ENCODE peak calls at places on chromosome 2, in seven cellular contexts. H, S, M, V, Q, I and N are unnamed samples.

GRCh38 chr2:106156305-106157288 is 37.5 kb downstream of the UXS1 start:
- DNase-seq in H (no peak), S (no peak), M (no peak), V (no peak), Q (no peak), I (peak), N (peak)

GRCh38 chr2:64374686-64375085 is 79.3 kb upstream of the LGALSL start:
- DNase-seq in H (no peak), S (peak), M (no peak), V (no peak), Q (no peak), I (peak), N (peak)

GRCh38 chr2:122706757-122707223 is 951.3 kb downstream of the TSN start:
- DNase-seq in H (no peak), S (no peak), M (no peak), V (no peak), Q (no peak), I (no peak), N (peak)

GRCh38 chr2:96547751-96548161 is 11.2 kb downstream of the ARID5A start:
- DNase-seq in H (peak), S (no peak), M (no peak), V (no peak), Q (no peak), I (no peak), N (no peak)

GRCh38 chr2:225994748-225995405 is 595.4 kb downstream of the NYAP2 start:
- DNase-seq in H (peak), S (no peak), M (no peak), V (no peak), Q (no peak), I (peak), N (peak)

GRCh38 chr2:217865373-217865772 is 137.4 kb downstream of the TNS1 start:
- DNase-seq in H (no peak), S (no peak), M (no peak), V (no peak), Q (no peak), I (no peak), N (no peak)

GRCh38 chr2:70904371-70905216 is 31.1 kb upstream of the ATP6V1B1 start:
- DNase-seq in H (no peak), S (no peak), M (no peak), V (no peak), Q (no peak), I (no peak), N (no peak)

GRCh38 chr2:186641807-186642321 is 52.0 kb upstream of the FAM171B start:
- DNase-seq in H (peak), S (peak), M (peak), V (no peak), Q (peak), I (peak), N (peak)

GRCh38 chr2:241129086-241129871 is 20.0 kb downstream of the PASK start:
- DNase-seq in H (no peak), S (no peak), M (no peak), V (peak), Q (no peak), I (no peak), N (no peak)

GRCh38 chr2:202036601-202037037 is 3.0 kb downstream of the FZD7 start:
- DNase-seq in H (no peak), S (no peak), M (peak), V (no peak), Q (no peak), I (no peak), N (no peak)
- H3K4me3 ChIP-seq in H (peak), S (no peak), M (peak), V (peak), Q (no peak), I (no peak), N (no peak)

GRCh38 chr2:26504002-26504401 is 26.1 kb upstream of the OTOF start:
- DNase-seq in H (no peak), S (no peak), M (no peak), V (no peak), Q (no peak), I (no peak), N (no peak)

GRCh38 chr2:26500406-26500805 is 22.5 kb upstream of the OTOF start:
- DNase-seq in H (no peak), S (no peak), M (no peak), V (no peak), Q (no peak), I (no peak), N (no peak)

GRCh38 chr2:26506279-26506678 is 28.4 kb upstream of the OTOF start:
- DNase-seq in H (no peak), S (no peak), M (no peak), V (no peak), Q (no peak), I (no peak), N (no peak)

GRCh38 chr2:26509141-26509540 is 31.2 kb upstream of the OTOF start:
- DNase-seq in H (no peak), S (no peak), M (no peak), V (no peak), Q (no peak), I (no peak), N (no peak)

GRCh38 chr2:26503238-26503880 is 25.4 kb upstream of the OTOF start:
- DNase-seq in H (peak), S (peak), M (peak), V (peak), Q (peak), I (peak), N (peak)
- TF ChIP-seq CTCF in H (peak), S (peak), M (peak), V (peak), Q (peak), I (peak), N (peak)

GRCh38 chr2:160294339-160294803 is 94.3 kb upstream of the ITGB6 start:
- DNase-seq in H (peak), S (peak), M (no peak), V (peak), Q (no peak), I (peak), N (peak)
- H3K4me3 ChIP-seq in H (no peak), S (no peak), M (no peak), V (no peak), Q (no peak), I (no peak), N (no peak)

GRCh38 chr2:195664528-195664927 is 7.5 kb downstream of the SLC39A10 start:
- DNase-seq in H (no peak), S (no peak), M (no peak), V (no peak), Q (no peak), I (no peak), N (no peak)
- TF ChIP-seq CTCF in H (peak), S (no peak), M (peak), V (no peak), Q (peak), I (no peak), N (no peak)

GRCh38 chr2:118841450-118841827 is 6.0 kb downstream of the EN1 start:
- DNase-seq in H (no peak), S (no peak), M (no peak), V (no peak), Q (no peak), I (no peak), N (no peak)
- H3K4me3 ChIP-seq in H (no peak), S (no peak), M (no peak), V (no peak), Q (no peak), I (no peak), N (no peak)

DNA sequence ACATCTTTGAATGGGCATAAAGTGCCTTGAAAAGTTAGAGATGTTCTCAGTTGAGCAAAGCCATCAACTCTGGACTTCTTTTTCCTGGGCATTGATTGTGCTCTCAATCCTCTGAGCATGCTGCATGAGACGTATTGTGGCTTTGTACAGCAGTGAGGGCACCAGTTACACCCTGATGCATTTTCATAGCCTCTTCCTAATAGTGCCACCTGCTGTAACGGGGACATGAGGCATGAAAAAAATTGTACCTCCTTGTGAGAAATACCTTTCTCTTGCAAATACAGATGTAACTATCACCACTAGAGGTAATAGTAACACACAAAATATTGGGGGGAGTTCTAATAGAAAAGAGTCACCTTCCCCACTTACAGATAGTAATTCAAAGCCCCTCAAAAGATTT is 697.5 kb downstream of the TMEM182 start:
- DNase-seq in H (no peak), S (no peak), M (no peak), V (no peak), Q (no peak), I (no peak), N (no peak)
- TF ChIP-seq CTCF in H (no peak), S (no peak), M (no peak), V (no peak), Q (no peak), I (no peak), N (no peak)

GRCh38 chr2:85744055-85744454 is 9.7 kb upstream of the ATOH8 start:
- DNase-seq in H (no peak), S (no peak), M (no peak), V (no peak), Q (no peak), I (no peak), N (no peak)

GRCh38 chr2:85747441-85747840 is 6.3 kb upstream of the ATOH8 start:
- DNase-seq in H (no peak), S (no peak), M (no peak), V (no peak), Q (no peak), I (no peak), N (no peak)

GRCh38 chr2:85746313-85747004 is 7.3 kb upstream of the ATOH8 start:
- DNase-seq in H (no peak), S (no peak), M (no peak), V (no peak), Q (no peak), I (no peak), N (no peak)

GRCh38 chr2:85744771-85745601 is 8.8 kb upstream of the ATOH8 start:
- DNase-seq in H (peak), S (no peak), M (no peak), V (no peak), Q (no peak), I (no peak), N (no peak)

GRCh38 chr2:85745619-85746018 is 8.2 kb upstream of the ATOH8 start:
- DNase-seq in H (no peak), S (no peak), M (no peak), V (no peak), Q (no peak), I (no peak), N (no peak)
- H3K4me3 ChIP-seq in H (peak), S (no peak), M (no peak), V (no peak), Q (no peak), I (no peak), N (no peak)